ENCODE peak calls at places on chromosomes 6 and 20, in four cellular contexts. R, Z, H and C are unnamed samples.

GRCh38 chr6:3232017-3232838 is 4.8 kb upstream of the TUBB2B start:
- DNase-seq in R (no peak), Z (no peak), H (no peak), C (no peak)

GRCh38 chr6:18096423-18096822 is 26.1 kb downstream of the NHLRC1 start:
- DNase-seq in Z (no peak), R (no peak), H (no peak), C (no peak)

GRCh38 chr6:25242567-25242966 is 36.6 kb upstream of the CARMIL1 start:
- DNase-seq in R (no peak), Z (no peak), H (no peak), C (no peak)

GRCh38 chr6:130513770-130514169 is 148.0 kb downstream of the TMEM200A start:
- DNase-seq in H (no peak), R (no peak), Z (no peak), C (peak; percentile 84)

GRCh38 chr20:38108438-38109024 is 56.5 kb downstream of the TGM2 start:
- DNase-seq in H (peak; percentile 32), Z (no peak), R (no peak), C (no peak)

GRCh38 chr6:12014027-12014872 is 2.1 kb downstream of the HIVEP1 start:
- DNase-seq in H (no peak), R (no peak), Z (no peak), C (no peak)

GRCh38 chr6:17820055-17820454 is 113.3 kb upstream of the NUP153 start:
- DNase-seq in Z (no peak), H (peak; percentile 8), R (no peak), C (no peak)

GRCh38 chr20:18288748-18289705 is 700 bp downstream of the ZNF133 start:
- DNase-seq in R (no peak), H (no peak), Z (no peak), C (no peak)

GRCh38 chr6:43286995-43287716 is 10.9 kb upstream of the SLC22A7 start:
- DNase-seq in R (no peak), H (peak; percentile 56), Z (no peak), C (no peak)

DNA sequence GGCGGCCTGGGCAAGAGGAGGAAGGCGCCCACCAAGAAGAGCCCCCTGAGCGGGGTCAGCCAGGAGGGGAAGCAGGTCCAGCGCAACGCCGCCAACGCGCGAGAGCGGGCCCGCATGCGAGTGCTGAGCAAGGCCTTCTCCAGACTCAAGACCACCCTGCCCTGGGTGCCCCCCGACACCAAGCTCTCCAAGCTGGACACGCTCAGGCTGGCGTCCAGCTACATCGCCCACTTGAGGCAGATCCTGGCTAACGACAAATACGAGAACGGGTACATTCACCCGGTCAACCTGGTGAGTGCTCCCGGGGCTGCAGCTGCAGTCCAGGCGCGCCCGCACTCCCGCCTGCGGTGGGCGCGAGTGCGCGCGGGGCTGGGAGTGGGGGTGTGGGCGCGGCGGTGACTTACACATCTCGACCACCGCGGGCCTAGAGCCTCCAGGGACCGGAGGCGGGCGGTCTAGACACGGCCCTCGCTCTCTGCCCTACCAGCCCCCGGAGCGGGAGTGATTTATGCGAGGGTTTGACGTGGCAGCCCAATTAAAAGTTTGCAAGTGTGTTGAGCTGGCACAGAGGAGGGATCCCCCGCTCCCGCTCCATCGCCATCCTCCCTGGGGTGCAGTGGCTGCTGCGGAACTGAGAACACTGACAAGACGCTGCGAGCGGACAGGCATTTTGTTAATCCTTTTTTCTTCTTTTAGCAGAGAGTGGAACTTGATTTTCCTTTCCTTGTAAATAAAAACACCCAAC is 816 bp downstream of the TCF21 start:
- DNase-seq in H (peak; percentile 38), R (peak; percentile 36), Z (no peak), C (peak; percentile 26)
- TF ChIP-seq CTCF in H (peak; percentile 32), R (no peak), Z (no peak), C (no peak)

GRCh38 chr20:31790401-31790800 is 28.8 kb upstream of the MYLK2 start:
- DNase-seq in Z (no peak), R (no peak), H (no peak), C (no peak)

GRCh38 chr20:31785089-31785488 is 34.1 kb upstream of the MYLK2 start:
- DNase-seq in H (no peak), Z (no peak), R (no peak), C (no peak)

DNA sequence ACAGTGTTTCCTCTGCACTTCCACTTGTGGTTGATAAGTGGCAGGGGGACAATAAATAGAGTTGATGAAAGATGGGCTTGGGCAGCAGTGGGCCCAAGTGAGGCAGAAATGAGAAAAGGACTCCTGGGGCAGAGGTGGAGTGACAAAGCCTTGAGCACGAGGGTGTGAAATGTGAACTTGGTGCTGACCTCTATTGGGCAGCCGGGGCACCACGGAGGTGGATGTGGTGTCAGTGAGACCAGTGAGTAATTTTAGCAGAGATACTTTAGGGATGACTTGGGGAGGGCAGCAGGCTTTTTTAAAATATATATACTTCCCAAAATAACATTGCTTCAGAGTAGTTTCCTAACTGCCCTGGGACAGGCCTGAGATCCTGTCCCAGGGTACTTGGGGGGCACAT is 30.6 kb upstream of the MYLK2 start:
- DNase-seq in Z (no peak), R (no peak), H (peak; percentile 36), C (no peak)
- TF ChIP-seq CTCF in Z (no peak), R (no peak), H (peak; percentile 25), C (no peak)

DNA sequence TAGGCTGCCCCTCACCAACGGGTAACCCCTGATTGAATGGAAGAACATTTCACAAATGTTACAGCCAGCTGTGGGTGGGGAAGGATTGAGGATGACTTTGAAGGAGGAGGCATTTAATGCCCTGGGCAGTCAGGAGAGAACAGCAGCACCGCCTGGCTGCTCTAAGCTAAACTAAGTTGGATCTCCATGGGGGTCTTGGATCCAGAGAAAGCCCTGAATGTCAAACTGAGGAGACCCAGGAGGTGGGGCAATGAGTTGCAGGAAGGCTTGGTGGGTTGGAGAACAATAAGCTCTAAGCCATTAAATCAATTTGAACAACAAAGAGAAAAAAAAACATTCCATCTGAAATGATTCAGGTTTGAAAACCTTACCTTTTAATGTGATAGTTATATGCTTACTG is 35.4 kb downstream of the TMX4 start:
- DNase-seq in H (no peak), Z (no peak), R (no peak), C (no peak)
- TF ChIP-seq CTCF in H (no peak), Z (no peak), R (no peak), C (no peak)

DNA sequence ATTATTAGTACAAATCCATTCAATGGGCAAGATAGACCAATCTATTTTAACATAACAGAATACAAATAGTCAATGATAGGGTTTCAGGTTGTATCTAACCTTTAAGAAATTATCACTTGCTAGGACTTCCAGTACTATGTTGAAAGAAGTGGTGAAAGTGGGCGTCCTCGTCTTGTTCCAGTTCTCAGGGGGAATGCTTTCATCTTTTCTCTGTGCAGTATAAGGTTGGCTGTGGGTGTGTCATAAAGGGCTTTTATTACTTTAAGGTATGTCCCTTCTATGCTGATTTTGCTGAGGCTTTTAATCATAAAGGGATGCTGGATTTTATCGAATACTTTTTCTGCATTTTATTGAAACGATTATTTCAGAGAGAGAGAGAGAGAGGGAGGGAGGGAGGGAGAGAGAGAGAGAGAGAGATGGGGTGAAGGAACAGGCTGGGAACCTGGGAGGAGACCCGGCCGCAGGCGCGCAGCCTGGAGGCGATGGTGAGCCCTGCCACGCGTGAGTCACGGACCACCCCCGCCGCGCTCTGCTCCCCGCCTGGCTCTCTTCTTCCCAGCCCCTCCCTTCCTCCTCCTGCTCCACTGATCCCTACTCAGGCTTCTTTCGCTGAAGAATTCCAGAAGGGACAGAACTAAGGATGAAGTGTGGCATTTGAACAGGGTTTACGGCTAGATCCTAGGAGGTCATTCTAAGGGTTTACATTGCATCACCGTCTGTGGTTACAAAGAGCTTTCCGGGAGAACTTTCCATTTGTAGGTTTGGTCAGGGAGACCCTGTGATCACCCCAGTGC is 45.5 kb upstream of the HLA-E start:
- DNase-seq in Z (no peak), R (no peak), H (no peak), C (no peak)
- TF ChIP-seq CTCF in Z (no peak), R (no peak), H (no peak), C (no peak)

DNA sequence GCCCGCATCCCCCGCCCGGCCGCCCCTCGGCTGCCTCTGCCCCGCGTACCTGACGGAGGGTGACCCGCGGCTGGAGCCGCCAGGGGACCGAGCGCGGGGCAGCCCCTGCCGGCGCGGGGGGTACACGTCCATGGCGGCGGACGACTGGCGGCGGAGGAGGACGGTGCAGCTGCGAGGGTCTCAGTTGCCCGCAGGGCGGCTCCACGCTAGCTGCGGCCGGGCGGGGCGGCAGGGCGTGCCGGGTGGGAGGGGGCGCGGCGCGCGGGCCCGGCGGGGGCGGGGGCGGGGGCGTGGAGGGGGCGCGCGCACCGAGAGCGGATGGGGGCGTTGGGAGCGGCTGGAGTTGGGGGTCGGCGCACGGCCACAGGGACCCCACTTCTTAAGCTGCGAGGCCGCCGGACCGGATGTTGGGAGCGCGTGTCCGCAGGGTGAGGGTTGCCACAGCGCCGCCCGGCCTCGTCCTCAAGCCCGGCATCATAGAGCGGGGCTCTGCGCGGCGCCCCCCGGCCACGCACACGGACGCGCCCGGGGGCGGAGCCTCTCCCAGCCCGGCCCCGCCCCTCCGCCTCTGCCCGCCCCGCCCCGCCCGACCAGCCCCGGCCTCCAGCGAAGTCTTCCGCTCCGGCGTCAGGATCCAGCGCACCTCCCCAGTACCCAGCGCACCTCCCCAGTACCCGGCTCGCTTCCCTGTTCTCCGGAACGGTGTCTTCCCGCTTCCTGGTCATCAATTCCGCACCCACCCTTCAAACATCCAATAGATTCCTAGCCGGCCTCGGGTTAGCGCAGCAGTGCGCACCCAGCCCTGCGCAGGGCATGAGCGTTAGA is at the start of gene DNAAF9:
- DNase-seq in R (peak; percentile 82), Z (peak; percentile 86), H (peak; percentile 88), C (peak; percentile 67)
- TF ChIP-seq CTCF in R (peak; percentile 57), Z (peak; percentile 14), H (peak; percentile 18), C (peak; percentile 48)

DNA sequence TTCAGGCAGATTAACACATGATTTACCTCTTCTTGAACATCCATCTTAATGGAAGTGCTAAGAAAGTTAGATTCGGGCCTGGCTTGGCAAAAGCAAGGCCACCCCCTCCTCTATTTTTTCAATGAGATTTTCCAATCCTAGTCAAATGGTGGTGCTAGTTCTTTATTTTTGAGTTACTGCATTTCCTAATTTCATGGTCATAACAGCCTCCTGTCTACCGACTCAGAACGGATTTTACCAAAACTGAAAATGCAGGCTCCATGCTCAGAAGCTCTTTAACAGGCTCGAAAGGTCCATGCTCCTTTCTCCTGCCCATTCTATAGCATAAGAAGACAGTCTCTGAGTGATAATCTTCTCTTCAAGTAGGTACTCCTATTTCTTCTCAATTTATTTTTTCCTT is 117.2 kb upstream of the ESR1 start:
- DNase-seq in Z (no peak), R (no peak), H (no peak), C (peak; percentile 9)
- TF ChIP-seq CTCF in Z (no peak), R (no peak), H (no peak), C (no peak)

DNA sequence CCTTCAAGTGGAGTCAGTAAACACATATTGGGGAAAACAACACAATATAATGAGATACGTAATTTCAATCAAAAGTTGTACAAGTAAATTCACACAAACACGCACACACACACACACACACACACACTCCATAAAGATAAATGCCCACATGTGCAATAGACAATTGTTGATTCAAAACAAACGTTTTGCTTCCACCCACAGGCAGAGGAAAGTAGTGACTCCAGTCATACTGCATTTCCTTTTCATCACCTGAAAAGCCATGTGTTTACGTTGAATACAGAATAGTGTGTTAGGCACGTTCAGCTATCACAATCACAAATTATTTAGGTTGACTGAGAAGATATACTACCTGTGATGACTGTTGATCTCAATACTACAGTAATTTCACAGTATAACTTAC is 443.8 kb upstream of the MANEA start:
- DNase-seq in R (peak; percentile 6), Z (no peak), H (peak; percentile 17), C (no peak)
- TF ChIP-seq CTCF in R (no peak), Z (no peak), H (no peak), C (no peak)